ENCODE peak calls at places on chromosomes 4 and X, in nine cellular contexts. N is WTC11, H is testis, B is T follicular helper cell, W is ELR, G is iris pigment epithelial cell, A is caudate nucleus, O is hepatocyte, L is NCI-H187. Y is an unnamed sample.
A peak's percentile ranks its signal among the peaks of the same experiment; 100 is the strongest.

GRCh38 chr4:161990721-161991120 is 173.1 kb downstream of the FSTL5 start:
- DNase-seq in N (no peak), H (no peak), B (no peak), W (no peak), G (no peak), A (no peak), O (no peak), L (no peak), Y (no peak)

GRCh38 chr4:186622788-186623464 is 67.6 kb upstream of the MTNR1A start:
- DNase-seq in N (no peak), H (no peak), B (no peak), W (peak; percentile 81), G (peak; percentile 89), A (no peak), O (no peak), L (no peak), Y (no peak)

GRCh38 chrX:51837451-51837850 is 56.0 kb upstream of the MAGED1 start:
- DNase-seq in N (no peak), H (no peak), B (no peak), W (no peak), G (no peak), A (no peak), O (no peak), L (no peak), Y (no peak)

GRCh38 chr4:125433453-125433852 is 118.7 kb downstream of the FAT4 start:
- DNase-seq in N (no peak), H (no peak), B (no peak), W (peak; percentile 6), G (peak; percentile 74), A (no peak), O (no peak), L (no peak), Y (no peak)

GRCh38 chrX:27863813-27864212 is 56.0 kb downstream of the MAGEB10 start:
- DNase-seq in N (peak; percentile 23), H (peak; percentile 36), B (no peak), W (no peak), G (no peak), A (no peak), O (no peak), L (no peak), Y (no peak)

GRCh38 chr4:52877006-52877405 is 14.9 kb downstream of the RASL11B start:
- DNase-seq in N (no peak), H (no peak), B (no peak), W (no peak), G (no peak), A (no peak), O (no peak), L (no peak), Y (no peak)

GRCh38 chrX:138519296-138519695 is 192.2 kb downstream of the FGF13 start:
- DNase-seq in N (no peak), H (no peak), B (no peak), W (no peak), G (no peak), A (no peak), O (peak; percentile 56), L (no peak), Y (no peak)

GRCh38 chr4:119246177-119246576 is 33.7 kb downstream of the USP53 start:
- DNase-seq in N (no peak), H (no peak), B (no peak), W (no peak), G (no peak), A (no peak), O (no peak), L (no peak), Y (no peak)

GRCh38 chr4:151850751-151851150 is 89.9 kb upstream of the GATB start:
- DNase-seq in N (no peak), H (no peak), B (no peak), W (no peak), G (peak; percentile 45), A (no peak), O (peak; percentile 38), L (no peak), Y (no peak)

GRCh38 chr4:38310446-38311043 is 350.3 kb downstream of the PTTG2 start:
- DNase-seq in N (no peak), H (no peak), B (peak; percentile 58), W (no peak), G (no peak), A (no peak), O (no peak), L (no peak), Y (no peak)

GRCh38 chr4:71229477-71230257 is 109.2 kb upstream of the SLC4A4 start:
- DNase-seq in N (peak; percentile 16), H (peak; percentile 44), B (no peak), W (peak; percentile 67), G (peak; percentile 49), A (peak; percentile 13), O (peak; percentile 79), L (no peak), Y (no peak)

GRCh38 chr4:3483471-3483921 is 20.4 kb downstream of the DOK7 start:
- DNase-seq in N (no peak), H (no peak), B (no peak), W (peak; percentile 40), G (no peak), A (no peak), O (no peak), L (no peak), Y (no peak)

GRCh38 chr4:6917445-6918241 is 8.0 kb downstream of the TBC1D14 start:
- DNase-seq in N (peak; percentile 69), H (peak; percentile 60), B (no peak), W (peak; percentile 24), G (peak; percentile 41), A (no peak), O (peak; percentile 92), L (peak; percentile 59), Y (peak; percentile 94)

GRCh38 chrX:107726809-107727534 is 48.6 kb downstream of the TSC22D3 start:
- DNase-seq in N (no peak), H (no peak), B (no peak), W (no peak), G (no peak), A (no peak), O (no peak), L (no peak), Y (peak; percentile 29)

GRCh38 chr4:24126776-24127175 is 236.9 kb upstream of the PPARGC1A start:
- DNase-seq in N (no peak), H (no peak), B (no peak), W (no peak), G (no peak), A (no peak), O (no peak), L (no peak), Y (no peak)

GRCh38 chr4:26141916-26142638 is 178.7 kb upstream of the RBPJ start:
- DNase-seq in N (no peak), H (peak; percentile 45), B (no peak), W (peak; percentile 16), G (peak; percentile 70), A (no peak), O (peak; percentile 76), L (no peak), Y (no peak)

GRCh38 chrX:77564824-77565223 is 117.6 kb downstream of the FGF16 start:
- DNase-seq in N (no peak), H (no peak), B (no peak), W (peak; percentile 2), G (peak; percentile 32), A (no peak), O (no peak), L (no peak), Y (no peak)

GRCh38 chrX:13658602-13659001 is 5.7 kb downstream of the TCEANC start:
- DNase-seq in N (no peak), H (no peak), B (no peak), W (peak; percentile 64), G (peak; percentile 64), A (no peak), O (peak; percentile 60), L (no peak), Y (peak; percentile 50)

GRCh38 chr4:144734522-144734921 is 88.6 kb downstream of the HHIP start:
- DNase-seq in N (peak; percentile 23), H (no peak), B (no peak), W (peak; percentile 74), G (peak; percentile 60), A (no peak), O (peak; percentile 7), L (no peak), Y (no peak)

GRCh38 chr4:111323496-111323895 is 700.6 kb upstream of the PITX2 start:
- DNase-seq in N (no peak), H (no peak), B (no peak), W (peak; percentile 77), G (peak; percentile 85), A (no peak), O (no peak), L (no peak), Y (no peak)

GRCh38 chrX:121008920-121009319 is 23.4 kb upstream of the CT47A1 start:
- DNase-seq in N (no peak), H (no peak), B (no peak), W (no peak), G (peak; percentile 20), A (no peak), O (no peak), L (no peak), Y (no peak)

GRCh38 chr4:1011022-1011694 is at the start of gene FGFRL1:
- DNase-seq in N (peak; percentile 88), H (peak; percentile 88), B (peak; percentile 87), W (peak; percentile 89), G (peak; percentile 90), A (peak; percentile 55), O (peak; percentile 96), L (no peak), Y (peak; percentile 23)

GRCh38 chr4:164368894-164369293 is 385.0 kb upstream of the SMIM31 start:
- DNase-seq in N (no peak), H (no peak), B (no peak), W (no peak), G (no peak), A (no peak), O (no peak), L (no peak), Y (no peak)

GRCh38 chr4:137602401-137602800 is 70.1 kb upstream of the PCDH18 start:
- DNase-seq in N (no peak), H (no peak), B (no peak), W (no peak), G (no peak), A (no peak), O (no peak), L (no peak), Y (no peak)

GRCh38 chr4:5973486-5974220 is 44.6 kb downstream of the C4orf50 start:
- DNase-seq in N (no peak), H (no peak), B (no peak), W (no peak), G (no peak), A (no peak), O (no peak), L (no peak), Y (no peak)

GRCh38 chr4:109912706-109913621 is at the start of gene EGF:
- DNase-seq in N (no peak), H (no peak), B (no peak), W (peak; percentile 35), G (peak; percentile 48), A (no peak), O (peak; percentile 64), L (no peak), Y (no peak)

GRCh38 chrX:15619053-15619772 is 18.5 kb upstream of the ACE2 start:
- DNase-seq in N (no peak), H (no peak), B (no peak), W (peak; percentile 43), G (peak; percentile 14), A (no peak), O (peak; percentile 78), L (no peak), Y (no peak)

GRCh38 chr4:41538017-41538733 is at the start of gene LIMCH1:
- DNase-seq in N (peak; percentile 25), H (peak; percentile 30), B (no peak), W (no peak), G (peak; percentile 42), A (no peak), O (no peak), L (no peak), Y (no peak)

GRCh38 chrX:1491851-1492349 is 39.2 kb upstream of the ASMTL start:
- DNase-seq in N (peak; percentile 73), H (peak; percentile 37), B (no peak), W (peak; percentile 50), G (no peak), A (no peak), O (no peak), L (no peak), Y (no peak)

GRCh38 chr4:33111106-33111505 is 2390.9 kb downstream of the PCDH7 start:
- DNase-seq in N (no peak), H (no peak), B (no peak), W (peak; percentile 20), G (peak; percentile 50), A (no peak), O (no peak), L (no peak), Y (no peak)

GRCh38 chrX:12563121-12563520 is 228.1 kb upstream of the PRPS2 start:
- DNase-seq in N (no peak), H (no peak), B (no peak), W (peak; percentile 32), G (peak; percentile 2), A (no peak), O (peak; percentile 12), L (no peak), Y (no peak)